ENCODE peak calls at places on chromosome 20, in seven cellular contexts. One of them, this sample, is unnamed.

GRCh38 chr20:44832724-44833123 is 22.4 kb upstream of the RIMS4 start:
- DNase-seq in SJSA1: no peak
- DNase-seq in fibroblast of lung: no peak
- DNase-seq in H9: peak; percentile 39
- DNase-seq in neuronal stem cell: no peak
- DNase-seq in astrocyte: no peak
- DNase-seq in heart right ventricle: no peak
- DNase-seq in this sample: no peak

GRCh38 chr20:10309326-10309725 is 90.7 kb downstream of the SNAP25 start:
- DNase-seq in SJSA1: peak; percentile 68
- DNase-seq in fibroblast of lung: peak; percentile 99
- DNase-seq in H9: no peak
- DNase-seq in neuronal stem cell: no peak
- DNase-seq in astrocyte: peak; percentile 99
- DNase-seq in heart right ventricle: no peak
- DNase-seq in this sample: no peak

GRCh38 chr20:3716195-3716834 is 3.9 kb upstream of the SIGLEC1 start:
- DNase-seq in SJSA1: no peak
- DNase-seq in fibroblast of lung: peak; percentile 34
- DNase-seq in H9: peak; percentile 79
- DNase-seq in neuronal stem cell: peak; percentile 51
- DNase-seq in astrocyte: no peak
- DNase-seq in heart right ventricle: peak; percentile 48
- DNase-seq in this sample: no peak

GRCh38 chr20:48142258-48142657 is 357.0 kb upstream of the SULF2 start:
- DNase-seq in SJSA1: no peak
- DNase-seq in fibroblast of lung: no peak
- DNase-seq in H9: no peak
- DNase-seq in neuronal stem cell: peak; percentile 46
- DNase-seq in astrocyte: no peak
- DNase-seq in heart right ventricle: no peak
- DNase-seq in this sample: no peak

GRCh38 chr20:5211803-5212714 is 85.3 kb downstream of the CDS2 start:
- DNase-seq in SJSA1: no peak
- DNase-seq in fibroblast of lung: no peak
- DNase-seq in H9: no peak
- DNase-seq in neuronal stem cell: no peak
- DNase-seq in astrocyte: no peak
- DNase-seq in heart right ventricle: no peak
- DNase-seq in this sample: no peak

GRCh38 chr20:3645309-3646066 is 17.7 kb downstream of the GFRA4 start:
- DNase-seq in SJSA1: no peak
- DNase-seq in fibroblast of lung: no peak
- DNase-seq in H9: no peak
- DNase-seq in neuronal stem cell: no peak
- DNase-seq in astrocyte: no peak
- DNase-seq in heart right ventricle: no peak
- DNase-seq in this sample: no peak

GRCh38 chr20:32165836-32166545 is 41.6 kb downstream of the PLAGL2 start:
- DNase-seq in SJSA1: no peak
- DNase-seq in fibroblast of lung: no peak
- DNase-seq in H9: no peak
- DNase-seq in neuronal stem cell: no peak
- DNase-seq in astrocyte: no peak
- DNase-seq in heart right ventricle: no peak
- DNase-seq in this sample: no peak

GRCh38 chr20:29497261-29497671 is 1760.2 kb upstream of the DEFB115 start:
- DNase-seq in SJSA1: peak; percentile 43
- DNase-seq in fibroblast of lung: no peak
- DNase-seq in H9: no peak
- DNase-seq in neuronal stem cell: no peak
- DNase-seq in astrocyte: no peak
- DNase-seq in heart right ventricle: peak; percentile 11
- DNase-seq in this sample: no peak

GRCh38 chr20:21505810-21506530 is 7.9 kb downstream of the NKX2-2 start:
- DNase-seq in SJSA1: no peak
- DNase-seq in fibroblast of lung: peak; percentile 39
- DNase-seq in H9: peak; percentile 73
- DNase-seq in neuronal stem cell: peak; percentile 73
- DNase-seq in astrocyte: peak; percentile 15
- DNase-seq in heart right ventricle: peak; percentile 57
- DNase-seq in this sample: peak; percentile 48

GRCh38 chr20:23291575-23292240 is 58.9 kb upstream of the NXT1 start:
- DNase-seq in SJSA1: no peak
- DNase-seq in fibroblast of lung: no peak
- DNase-seq in H9: no peak
- DNase-seq in neuronal stem cell: no peak
- DNase-seq in astrocyte: no peak
- DNase-seq in heart right ventricle: no peak
- DNase-seq in this sample: no peak

GRCh38 chr20:35617397-35618031 is 1.9 kb downstream of the SPAG4 start:
- DNase-seq in SJSA1: no peak
- DNase-seq in fibroblast of lung: peak; percentile 49
- DNase-seq in H9: peak; percentile 80
- DNase-seq in neuronal stem cell: peak; percentile 49
- DNase-seq in astrocyte: peak; percentile 28
- DNase-seq in heart right ventricle: peak; percentile 68
- DNase-seq in this sample: no peak

GRCh38 chr20:13265941-13266340 is 44.9 kb downstream of the ISM1 start:
- DNase-seq in SJSA1: no peak
- DNase-seq in fibroblast of lung: no peak
- DNase-seq in H9: no peak
- DNase-seq in neuronal stem cell: no peak
- DNase-seq in astrocyte: no peak
- DNase-seq in heart right ventricle: no peak
- DNase-seq in this sample: no peak

GRCh38 chr20:19129976-19130612 is 82.3 kb upstream of the SLC24A3 start:
- DNase-seq in SJSA1: no peak
- DNase-seq in fibroblast of lung: no peak
- DNase-seq in H9: no peak
- DNase-seq in neuronal stem cell: no peak
- DNase-seq in astrocyte: no peak
- DNase-seq in heart right ventricle: no peak
- DNase-seq in this sample: no peak

GRCh38 chr20:40887100-40887499 is 141.5 kb upstream of the TOP1 start:
- DNase-seq in SJSA1: no peak
- DNase-seq in fibroblast of lung: no peak
- DNase-seq in H9: no peak
- DNase-seq in neuronal stem cell: no peak
- DNase-seq in astrocyte: no peak
- DNase-seq in heart right ventricle: no peak
- DNase-seq in this sample: no peak

GRCh38 chr20:10521068-10521834 is 86.1 kb downstream of the SLX4IP start:
- DNase-seq in SJSA1: peak; percentile 59
- DNase-seq in fibroblast of lung: peak; percentile 89
- DNase-seq in H9: no peak
- DNase-seq in neuronal stem cell: peak; percentile 17
- DNase-seq in astrocyte: peak; percentile 87
- DNase-seq in heart right ventricle: no peak
- DNase-seq in this sample: no peak

GRCh38 chr20:41175201-41175651 is 37.9 kb downstream of the PLCG1 start:
- DNase-seq in SJSA1: peak; percentile 32
- DNase-seq in fibroblast of lung: no peak
- DNase-seq in H9: peak; percentile 5
- DNase-seq in neuronal stem cell: no peak
- DNase-seq in astrocyte: no peak
- DNase-seq in heart right ventricle: no peak
- DNase-seq in this sample: no peak

GRCh38 chr20:22762576-22763256 is 178.3 kb upstream of the FOXA2 start:
- DNase-seq in SJSA1: no peak
- DNase-seq in fibroblast of lung: no peak
- DNase-seq in H9: no peak
- DNase-seq in neuronal stem cell: no peak
- DNase-seq in astrocyte: no peak
- DNase-seq in heart right ventricle: no peak
- DNase-seq in this sample: no peak

GRCh38 chr20:48538856-48539255 is 288.9 kb downstream of the PREX1 start:
- DNase-seq in SJSA1: no peak
- DNase-seq in fibroblast of lung: peak; percentile 27
- DNase-seq in H9: no peak
- DNase-seq in neuronal stem cell: no peak
- DNase-seq in astrocyte: peak; percentile 12
- DNase-seq in heart right ventricle: no peak
- DNase-seq in this sample: no peak

GRCh38 chr20:2296545-2297351 is 947 bp downstream of the TGM3 start:
- DNase-seq in SJSA1: no peak
- DNase-seq in fibroblast of lung: no peak
- DNase-seq in H9: no peak
- DNase-seq in neuronal stem cell: no peak
- DNase-seq in astrocyte: no peak
- DNase-seq in heart right ventricle: no peak
- DNase-seq in this sample: no peak

GRCh38 chr20:61531553-61532345 is 279.7 kb downstream of the CDH4 start:
- DNase-seq in SJSA1: peak; percentile 63
- DNase-seq in fibroblast of lung: peak; percentile 81
- DNase-seq in H9: no peak
- DNase-seq in neuronal stem cell: no peak
- DNase-seq in astrocyte: peak; percentile 69
- DNase-seq in heart right ventricle: no peak
- DNase-seq in this sample: no peak

GRCh38 chr20:38085031-38085430 is 51.5 kb downstream of the RPRD1B start:
- DNase-seq in SJSA1: no peak
- DNase-seq in fibroblast of lung: no peak
- DNase-seq in H9: no peak
- DNase-seq in neuronal stem cell: no peak
- DNase-seq in astrocyte: no peak
- DNase-seq in heart right ventricle: no peak
- DNase-seq in this sample: no peak

GRCh38 chr20:36051318-36052116 is 83.1 kb downstream of the CNBD2 start:
- DNase-seq in SJSA1: no peak
- DNase-seq in fibroblast of lung: no peak
- DNase-seq in H9: peak; percentile 30
- DNase-seq in neuronal stem cell: no peak
- DNase-seq in astrocyte: no peak
- DNase-seq in heart right ventricle: no peak
- DNase-seq in this sample: no peak

GRCh38 chr20:39253051-39253682 is 291.0 kb downstream of the DHX35 start:
- DNase-seq in SJSA1: no peak
- DNase-seq in fibroblast of lung: no peak
- DNase-seq in H9: no peak
- DNase-seq in neuronal stem cell: no peak
- DNase-seq in astrocyte: no peak
- DNase-seq in heart right ventricle: no peak
- DNase-seq in this sample: no peak

GRCh38 chr20:49557449-49557848 is 10.5 kb downstream of the PTGIS start:
- DNase-seq in SJSA1: no peak
- DNase-seq in fibroblast of lung: peak; percentile 45
- DNase-seq in H9: no peak
- DNase-seq in neuronal stem cell: no peak
- DNase-seq in astrocyte: peak; percentile 32
- DNase-seq in heart right ventricle: no peak
- DNase-seq in this sample: no peak
- H3K4me1 ChIP-seq in SJSA1: peaks cover 14% of the 10 kb centered on the region
- H3K4me1 ChIP-seq in fibroblast of lung: peaks cover 7% of the 10 kb centered on the region
- H3K4me1 ChIP-seq in H9: no peaks in the 10 kb centered on the region
- H3K4me1 ChIP-seq in neuronal stem cell: no peaks in the 10 kb centered on the region
- H3K4me1 ChIP-seq in astrocyte: peaks cover 14% of the 10 kb centered on the region
- H3K4me1 ChIP-seq in heart right ventricle: peaks cover 15% of the 10 kb centered on the region
- H3K4me1 ChIP-seq in this sample: no peaks in the 10 kb centered on the region

GRCh38 chr20:51756653-51757052 is 11.5 kb downstream of the ATP9A start:
- DNase-seq in SJSA1: no peak
- DNase-seq in fibroblast of lung: no peak
- DNase-seq in H9: no peak
- DNase-seq in neuronal stem cell: no peak
- DNase-seq in astrocyte: no peak
- DNase-seq in heart right ventricle: no peak
- DNase-seq in this sample: no peak

GRCh38 chr20:51749674-51750036 is 18.5 kb downstream of the ATP9A start:
- DNase-seq in SJSA1: no peak
- DNase-seq in fibroblast of lung: peak; percentile 74
- DNase-seq in H9: no peak
- DNase-seq in neuronal stem cell: no peak
- DNase-seq in astrocyte: peak; percentile 68
- DNase-seq in heart right ventricle: no peak
- DNase-seq in this sample: no peak

GRCh38 chr20:51750770-51751388 is 17.3 kb downstream of the ATP9A start:
- DNase-seq in SJSA1: no peak
- DNase-seq in fibroblast of lung: no peak
- DNase-seq in H9: no peak
- DNase-seq in neuronal stem cell: no peak
- DNase-seq in astrocyte: no peak
- DNase-seq in heart right ventricle: no peak
- DNase-seq in this sample: no peak

GRCh38 chr20:51750037-51750769 is 18.0 kb downstream of the ATP9A start:
- DNase-seq in SJSA1: peak; percentile 93
- DNase-seq in fibroblast of lung: peak; percentile 92
- DNase-seq in H9: no peak
- DNase-seq in neuronal stem cell: no peak
- DNase-seq in astrocyte: peak; percentile 91
- DNase-seq in heart right ventricle: peak; percentile 53
- DNase-seq in this sample: no peak

GRCh38 chr20:51752343-51752951 is 15.7 kb downstream of the ATP9A start:
- DNase-seq in SJSA1: no peak
- DNase-seq in fibroblast of lung: peak; percentile 94
- DNase-seq in H9: no peak
- DNase-seq in neuronal stem cell: no peak
- DNase-seq in astrocyte: peak; percentile 94
- DNase-seq in heart right ventricle: no peak
- DNase-seq in this sample: no peak
- H3K27ac ChIP-seq in SJSA1: peak overlapping the region; percentile 76
- H3K27ac ChIP-seq in fibroblast of lung: peak overlapping the region; percentile 88
- H3K27ac ChIP-seq in H9: no peak overlapping the region
- H3K27ac ChIP-seq in neuronal stem cell: no peak overlapping the region
- H3K27ac ChIP-seq in astrocyte: peak overlapping the region; percentile 93
- H3K27ac ChIP-seq in heart right ventricle: no peak overlapping the region
- H3K27ac ChIP-seq in this sample: no peak overlapping the region

DNA sequence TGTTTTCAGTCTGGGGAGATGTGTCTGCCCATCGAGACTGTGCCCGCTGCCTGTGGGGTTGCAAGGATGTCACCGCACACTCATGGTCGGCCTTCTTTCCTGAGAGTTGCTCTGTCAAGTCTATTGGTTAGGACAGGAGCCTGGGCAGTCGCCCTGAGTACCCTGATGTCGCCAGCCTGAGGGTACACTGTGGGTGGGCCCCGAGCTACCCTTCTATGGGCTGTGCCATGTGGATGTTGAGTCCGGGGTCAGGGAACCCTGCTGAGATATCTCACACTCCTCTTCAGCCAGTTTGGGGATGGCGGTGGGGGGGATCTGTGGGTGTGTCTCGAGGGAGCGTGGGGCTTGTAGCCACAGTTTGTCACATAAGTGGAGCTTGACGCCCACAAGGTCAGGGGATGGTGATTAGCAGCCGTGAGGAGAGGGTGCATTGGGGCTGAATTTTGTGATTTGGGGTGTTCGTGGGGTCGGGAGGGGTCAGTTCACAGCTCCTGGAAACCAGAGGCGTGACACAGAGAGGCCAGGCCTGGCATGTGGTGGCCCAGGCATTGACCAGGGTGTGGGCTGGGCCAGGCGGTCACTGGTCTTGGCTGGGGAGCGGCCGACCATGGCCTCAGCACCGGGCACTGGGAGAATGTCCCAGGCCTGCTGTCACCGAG is 1.5 kb upstream of the NPBWR2 start:
- DNase-seq in SJSA1: peak; percentile 39
- DNase-seq in fibroblast of lung: no peak
- DNase-seq in H9: no peak
- DNase-seq in neuronal stem cell: no peak
- DNase-seq in astrocyte: no peak
- DNase-seq in heart right ventricle: no peak
- DNase-seq in this sample: no peak
- H3K4me1 ChIP-seq in SJSA1: no peaks in the 10 kb centered on the region
- H3K4me1 ChIP-seq in fibroblast of lung: no peaks in the 10 kb centered on the region
- H3K4me1 ChIP-seq in H9: no peaks in the 10 kb centered on the region
- H3K4me1 ChIP-seq in neuronal stem cell: no peaks in the 10 kb centered on the region
- H3K4me1 ChIP-seq in astrocyte: no peaks in the 10 kb centered on the region
- H3K4me1 ChIP-seq in heart right ventricle: no peaks in the 10 kb centered on the region
- H3K4me1 ChIP-seq in this sample: no peaks in the 10 kb centered on the region

GRCh38 chr20:49543858-49544437 is 24.0 kb downstream of the PTGIS start:
- DNase-seq in SJSA1: peak; percentile 33
- DNase-seq in fibroblast of lung: no peak
- DNase-seq in H9: no peak
- DNase-seq in neuronal stem cell: no peak
- DNase-seq in astrocyte: no peak
- DNase-seq in heart right ventricle: no peak
- DNase-seq in this sample: no peak
- H3K27ac ChIP-seq in SJSA1: no peak overlapping the region
- H3K27ac ChIP-seq in fibroblast of lung: no peak overlapping the region
- H3K27ac ChIP-seq in H9: no peak overlapping the region
- H3K27ac ChIP-seq in neuronal stem cell: no peak overlapping the region
- H3K27ac ChIP-seq in astrocyte: no peak overlapping the region
- H3K27ac ChIP-seq in heart right ventricle: no peak overlapping the region
- H3K27ac ChIP-seq in this sample: no peak overlapping the region